ENCODE peak calls at places on chromosomes 11 and 22, in five cellular contexts. W is activated T-cell treated with anti-CD3 and anti-CD28 coated beads for 24 hours, H is progenitor cell of endocrine pancreas, G is lower leg skin, S is cardiac muscle cell. F is an unnamed sample.

GRCh38 chr11:12693485-12694181 is 19.4 kb downstream of the TEAD1 start:
- DNase-seq in W (no peak), H (no peak), G (no peak), S (peak), F (no peak)

GRCh38 chr11:8326337-8326736 is 62.7 kb upstream of the LMO1 start:
- DNase-seq in W (no peak), S (no peak), H (no peak), G (no peak), F (no peak)

GRCh38 chr11:123382555-123383074 is 47.5 kb upstream of the GRAMD1B start:
- DNase-seq in H (no peak), W (no peak), S (no peak), G (no peak), F (no peak)

GRCh38 chr22:36873614-36874308 is 13.0 kb downstream of the NCF4 start:
- DNase-seq in W (peak), H (no peak), G (no peak), S (peak), F (no peak)

GRCh38 chr11:79321282-79321681 is 119.5 kb downstream of the TENM4 start:
- DNase-seq in S (no peak), G (no peak), W (no peak), H (no peak), F (no peak)

GRCh38 chr11:122253541-122254317 is 137.7 kb upstream of the BLID start:
- DNase-seq in W (no peak), G (no peak), S (peak), H (no peak), F (no peak)

GRCh38 chr11:75078233-75078632 is 18.4 kb downstream of the OR2AT4 start:
- DNase-seq in H (no peak), S (no peak), W (no peak), G (no peak), F (no peak)

GRCh38 chr22:24338701-24339451 is 68.2 kb downstream of the SPECC1L start:
- DNase-seq in G (no peak), H (no peak), W (no peak), S (no peak), F (no peak)

GRCh38 chr11:3050386-3051325 is 6.6 kb downstream of the CARS1 start:
- DNase-seq in S (no peak), G (no peak), W (no peak), H (no peak), F (no peak)

GRCh38 chr22:36365020-36365411 is 22.8 kb downstream of the MYH9 start:
- DNase-seq in H (no peak), S (peak), W (peak), G (no peak), F (peak)

GRCh38 chr11:11157201-11157600 is 195.8 kb downstream of the CSNK2A3 start:
- DNase-seq in W (no peak), H (no peak), G (no peak), S (peak), F (peak)

GRCh38 chr11:70755410-70756158 is 357.3 kb downstream of the CTTN start:
- DNase-seq in W (peak), G (peak), H (peak), S (peak), F (peak)

GRCh38 chr11:46315033-46315738 is 32.1 kb upstream of the DGKZ start:
- DNase-seq in H (peak), W (peak), G (peak), S (peak), F (peak)

GRCh38 chr11:116072133-116072532 is 567.9 kb upstream of the CADM1 start:
- DNase-seq in W (no peak), S (no peak), G (peak), H (no peak), F (no peak)

GRCh38 chr22:48520207-48520606 is 1307.5 kb downstream of the BRD1 start:
- DNase-seq in H (no peak), S (no peak), G (no peak), W (no peak), F (no peak)

GRCh38 chr22:48921411-48921903 is 906.2 kb downstream of the BRD1 start:
- DNase-seq in G (no peak), S (no peak), W (no peak), H (no peak), F (no peak)

GRCh38 chr11:123063396-123064267 is 1.7 kb upstream of the HSPA8 start:
- DNase-seq in H (no peak), W (no peak), G (peak), S (peak), F (no peak)